ENCODE peak calls at places on chromosomes 2 and 18, in ten cellular contexts. One of them, this sample, is unnamed.

GRCh38 chr2:43083710-43084698 is 142.4 kb downstream of the ZFP36L2 start:
- DNase-seq in MM.1S: no peak
- DNase-seq in Peyer's patch: no peak
- DNase-seq in WTC11: no peak
- DNase-seq in AG04449: no peak
- DNase-seq in BE2C: peak; percentile 74
- DNase-seq in neural progenitor cell: peak; percentile 64
- DNase-seq in epithelial cell of esophagus: peak; percentile 94
- DNase-seq in K562: no peak
- DNase-seq in endodermal cell: peak; percentile 70
- DNase-seq in this sample: no peak

GRCh38 chr18:26468931-26469340 is 79.4 kb downstream of the KCTD1 start:
- DNase-seq in MM.1S: no peak
- DNase-seq in Peyer's patch: no peak
- DNase-seq in WTC11: peak; percentile 77
- DNase-seq in AG04449: no peak
- DNase-seq in BE2C: peak; percentile 40
- DNase-seq in neural progenitor cell: peak; percentile 69
- DNase-seq in epithelial cell of esophagus: peak; percentile 28
- DNase-seq in K562: peak; percentile 66
- DNase-seq in endodermal cell: peak; percentile 89
- DNase-seq in this sample: peak; percentile 55

GRCh38 chr2:221570321-221571107 is 1.6 kb downstream of the EPHA4 start:
- DNase-seq in MM.1S: no peak
- DNase-seq in Peyer's patch: no peak
- DNase-seq in WTC11: peak; percentile 23
- DNase-seq in AG04449: no peak
- DNase-seq in BE2C: no peak
- DNase-seq in neural progenitor cell: peak; percentile 75
- DNase-seq in epithelial cell of esophagus: peak; percentile 55
- DNase-seq in K562: no peak
- DNase-seq in endodermal cell: peak; percentile 75
- DNase-seq in this sample: peak; percentile 11

GRCh38 chr18:36340232-36340631 is 42.7 kb downstream of the FHOD3 start:
- DNase-seq in MM.1S: no peak
- DNase-seq in Peyer's patch: no peak
- DNase-seq in WTC11: no peak
- DNase-seq in AG04449: no peak
- DNase-seq in BE2C: no peak
- DNase-seq in neural progenitor cell: no peak
- DNase-seq in epithelial cell of esophagus: no peak
- DNase-seq in K562: no peak
- DNase-seq in endodermal cell: no peak
- DNase-seq in this sample: no peak

GRCh38 chr2:156800065-156800556 is 363.9 kb downstream of the GPD2 start:
- DNase-seq in MM.1S: no peak
- DNase-seq in Peyer's patch: no peak
- DNase-seq in WTC11: no peak
- DNase-seq in AG04449: no peak
- DNase-seq in BE2C: no peak
- DNase-seq in neural progenitor cell: peak; percentile 44
- DNase-seq in epithelial cell of esophagus: no peak
- DNase-seq in K562: no peak
- DNase-seq in endodermal cell: no peak
- DNase-seq in this sample: no peak

GRCh38 chr2:240806006-240806405 is 14.0 kb downstream of the KIF1A start:
- DNase-seq in MM.1S: no peak
- DNase-seq in Peyer's patch: no peak
- DNase-seq in WTC11: peak; percentile 3
- DNase-seq in AG04449: no peak
- DNase-seq in BE2C: no peak
- DNase-seq in neural progenitor cell: no peak
- DNase-seq in epithelial cell of esophagus: no peak
- DNase-seq in K562: no peak
- DNase-seq in endodermal cell: peak; percentile 31
- DNase-seq in this sample: no peak

GRCh38 chr2:168552450-168552856 is 96.4 kb downstream of the CERS6 start:
- DNase-seq in MM.1S: peak; percentile 42
- DNase-seq in Peyer's patch: peak; percentile 29
- DNase-seq in WTC11: peak; percentile 67
- DNase-seq in AG04449: no peak
- DNase-seq in BE2C: no peak
- DNase-seq in neural progenitor cell: peak; percentile 69
- DNase-seq in epithelial cell of esophagus: no peak
- DNase-seq in K562: no peak
- DNase-seq in endodermal cell: peak; percentile 93
- DNase-seq in this sample: no peak

GRCh38 chr18:12282436-12283039 is 25.5 kb upstream of the TUBB6 start:
- DNase-seq in MM.1S: no peak
- DNase-seq in Peyer's patch: no peak
- DNase-seq in WTC11: no peak
- DNase-seq in AG04449: peak; percentile 85
- DNase-seq in BE2C: no peak
- DNase-seq in neural progenitor cell: no peak
- DNase-seq in epithelial cell of esophagus: peak; percentile 94
- DNase-seq in K562: no peak
- DNase-seq in endodermal cell: no peak
- DNase-seq in this sample: no peak

GRCh38 chr2:155844481-155844880 is 488.0 kb downstream of the NR4A2 start:
- DNase-seq in MM.1S: no peak
- DNase-seq in Peyer's patch: no peak
- DNase-seq in WTC11: no peak
- DNase-seq in AG04449: no peak
- DNase-seq in BE2C: no peak
- DNase-seq in neural progenitor cell: no peak
- DNase-seq in epithelial cell of esophagus: no peak
- DNase-seq in K562: no peak
- DNase-seq in endodermal cell: no peak
- DNase-seq in this sample: no peak

GRCh38 chr2:128358941-128359731 is 40.5 kb upstream of the HS6ST1 start:
- DNase-seq in MM.1S: no peak
- DNase-seq in Peyer's patch: no peak
- DNase-seq in WTC11: no peak
- DNase-seq in AG04449: no peak
- DNase-seq in BE2C: no peak
- DNase-seq in neural progenitor cell: no peak
- DNase-seq in epithelial cell of esophagus: no peak
- DNase-seq in K562: no peak
- DNase-seq in endodermal cell: peak; percentile 45
- DNase-seq in this sample: no peak

GRCh38 chr2:131052741-131053263 is 40.5 kb downstream of the FAM168B start:
- DNase-seq in MM.1S: no peak
- DNase-seq in Peyer's patch: no peak
- DNase-seq in WTC11: no peak
- DNase-seq in AG04449: no peak
- DNase-seq in BE2C: no peak
- DNase-seq in neural progenitor cell: no peak
- DNase-seq in epithelial cell of esophagus: no peak
- DNase-seq in K562: no peak
- DNase-seq in endodermal cell: no peak
- DNase-seq in this sample: no peak

DNA sequence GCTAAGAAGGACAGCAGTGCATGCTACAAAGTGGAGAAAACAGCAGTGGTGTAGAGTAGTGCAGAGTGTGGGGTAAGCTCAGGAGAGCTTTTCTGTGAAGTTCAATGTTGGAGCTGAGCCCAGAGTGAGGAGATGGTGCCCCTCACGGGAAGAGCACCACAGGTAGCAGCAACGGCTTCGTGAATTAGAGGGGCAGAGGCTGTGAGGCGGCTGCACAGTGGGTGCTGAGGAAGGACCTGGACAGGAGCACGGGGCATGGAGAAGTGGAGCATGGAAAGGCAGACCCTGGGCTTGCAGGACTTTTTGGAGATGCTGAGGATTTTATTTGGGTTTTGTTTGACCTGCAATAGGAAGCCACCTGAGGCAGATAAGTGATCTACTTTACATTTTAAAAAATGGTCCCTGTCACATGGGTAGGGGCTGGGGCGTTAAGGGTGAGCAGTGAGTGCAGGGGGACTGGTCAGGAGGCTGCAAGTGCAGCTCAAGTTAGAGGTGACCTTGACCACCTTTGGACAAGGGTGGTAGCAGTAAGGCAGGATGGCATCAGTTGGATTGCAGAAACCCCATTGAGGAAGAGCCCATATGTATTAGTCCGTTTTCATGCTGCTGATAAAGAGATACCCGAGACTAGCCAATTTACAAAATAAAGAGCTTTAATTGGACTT is 85.0 kb downstream of the MYCN start:
- DNase-seq in MM.1S: no peak
- DNase-seq in Peyer's patch: no peak
- DNase-seq in WTC11: no peak
- DNase-seq in AG04449: no peak
- DNase-seq in BE2C: peak; percentile 99
- DNase-seq in neural progenitor cell: no peak
- DNase-seq in epithelial cell of esophagus: no peak
- DNase-seq in K562: no peak
- DNase-seq in endodermal cell: no peak
- DNase-seq in this sample: no peak
- TF ChIP-seq CTCF in MM.1S: no peak
- TF ChIP-seq CTCF in Peyer's patch: no peak
- TF ChIP-seq CTCF in WTC11: no peak
- TF ChIP-seq CTCF in AG04449: no peak
- TF ChIP-seq CTCF in BE2C: no peak
- TF ChIP-seq CTCF in neural progenitor cell: no peak
- TF ChIP-seq CTCF in epithelial cell of esophagus: no peak
- TF ChIP-seq CTCF in K562: no peak
- TF ChIP-seq CTCF in endodermal cell: no peak
- TF ChIP-seq CTCF in this sample: no peak

GRCh38 chr2:201678442-201678841 is 20.0 kb downstream of the MPP4 start:
- DNase-seq in MM.1S: no peak
- DNase-seq in Peyer's patch: no peak
- DNase-seq in WTC11: no peak
- DNase-seq in AG04449: no peak
- DNase-seq in BE2C: no peak
- DNase-seq in neural progenitor cell: no peak
- DNase-seq in epithelial cell of esophagus: no peak
- DNase-seq in K562: no peak
- DNase-seq in endodermal cell: no peak
- DNase-seq in this sample: no peak

GRCh38 chr2:201675454-201675853 is 23.0 kb downstream of the MPP4 start:
- DNase-seq in MM.1S: no peak
- DNase-seq in Peyer's patch: no peak
- DNase-seq in WTC11: no peak
- DNase-seq in AG04449: no peak
- DNase-seq in BE2C: no peak
- DNase-seq in neural progenitor cell: no peak
- DNase-seq in epithelial cell of esophagus: no peak
- DNase-seq in K562: no peak
- DNase-seq in endodermal cell: no peak
- DNase-seq in this sample: no peak

GRCh38 chr2:201674794-201675193 is 23.6 kb downstream of the MPP4 start:
- DNase-seq in MM.1S: no peak
- DNase-seq in Peyer's patch: no peak
- DNase-seq in WTC11: no peak
- DNase-seq in AG04449: no peak
- DNase-seq in BE2C: no peak
- DNase-seq in neural progenitor cell: no peak
- DNase-seq in epithelial cell of esophagus: no peak
- DNase-seq in K562: no peak
- DNase-seq in endodermal cell: peak; percentile 63
- DNase-seq in this sample: no peak

DNA sequence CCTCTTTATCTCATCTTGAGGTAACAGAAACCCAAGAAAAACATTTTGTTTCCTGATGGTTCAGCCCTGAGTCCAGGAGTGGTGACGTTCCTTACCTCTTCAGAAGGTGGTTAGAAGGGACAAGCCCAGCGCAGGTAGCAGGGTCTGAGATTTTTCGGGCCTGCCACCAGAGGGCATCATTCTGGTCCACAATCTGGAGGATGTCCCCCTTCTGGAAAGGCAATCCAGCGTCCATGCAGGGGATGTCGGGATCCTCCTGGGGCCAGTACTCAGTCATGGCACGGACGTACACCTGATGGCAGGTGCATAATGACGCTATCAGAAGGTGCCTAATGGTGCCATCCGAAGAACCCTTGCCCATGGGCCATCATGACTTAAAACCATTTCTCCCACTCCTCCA is 17.7 kb downstream of the MPP4 start:
- DNase-seq in MM.1S: no peak
- DNase-seq in Peyer's patch: no peak
- DNase-seq in WTC11: peak; percentile 80
- DNase-seq in AG04449: no peak
- DNase-seq in BE2C: peak; percentile 40
- DNase-seq in neural progenitor cell: peak; percentile 61
- DNase-seq in epithelial cell of esophagus: peak; percentile 34
- DNase-seq in K562: peak; percentile 57
- DNase-seq in endodermal cell: peak; percentile 90
- DNase-seq in this sample: peak; percentile 57
- TF ChIP-seq CTCF in MM.1S: peak; percentile 37
- TF ChIP-seq CTCF in Peyer's patch: no peak
- TF ChIP-seq CTCF in WTC11: peak; percentile 65
- TF ChIP-seq CTCF in AG04449: peak; percentile 36
- TF ChIP-seq CTCF in BE2C: peak; percentile 75
- TF ChIP-seq CTCF in neural progenitor cell: peak; percentile 69
- TF ChIP-seq CTCF in epithelial cell of esophagus: peak; percentile 38
- TF ChIP-seq CTCF in K562: peak; percentile 70
- TF ChIP-seq CTCF in endodermal cell: peak; percentile 90
- TF ChIP-seq CTCF in this sample: peak; percentile 44

GRCh38 chr2:70923378-70924015 is 12.2 kb upstream of the ATP6V1B1 start:
- DNase-seq in MM.1S: peak; percentile 23
- DNase-seq in Peyer's patch: no peak
- DNase-seq in WTC11: peak; percentile 69
- DNase-seq in AG04449: no peak
- DNase-seq in BE2C: no peak
- DNase-seq in neural progenitor cell: peak; percentile 56
- DNase-seq in epithelial cell of esophagus: no peak
- DNase-seq in K562: peak; percentile 36
- DNase-seq in endodermal cell: peak; percentile 83
- DNase-seq in this sample: peak; percentile 57
- TF ChIP-seq CTCF in MM.1S: peak; percentile 17
- TF ChIP-seq CTCF in Peyer's patch: no peak
- TF ChIP-seq CTCF in WTC11: no peak
- TF ChIP-seq CTCF in AG04449: no peak
- TF ChIP-seq CTCF in BE2C: peak; percentile 27
- TF ChIP-seq CTCF in neural progenitor cell: peak; percentile 42
- TF ChIP-seq CTCF in epithelial cell of esophagus: no peak
- TF ChIP-seq CTCF in K562: peak; percentile 46
- TF ChIP-seq CTCF in endodermal cell: peak; percentile 76
- TF ChIP-seq CTCF in this sample: peak; percentile 18

GRCh38 chr2:174546519-174547506 is 50.8 kb downstream of the WIPF1 start:
- DNase-seq in MM.1S: peak; percentile 68
- DNase-seq in Peyer's patch: no peak
- DNase-seq in WTC11: peak; percentile 64
- DNase-seq in AG04449: no peak
- DNase-seq in BE2C: peak; percentile 49
- DNase-seq in neural progenitor cell: peak; percentile 65
- DNase-seq in epithelial cell of esophagus: peak; percentile 54
- DNase-seq in K562: peak; percentile 76
- DNase-seq in endodermal cell: peak; percentile 88
- DNase-seq in this sample: peak; percentile 19
- TF ChIP-seq CTCF in MM.1S: peak; percentile 68
- TF ChIP-seq CTCF in Peyer's patch: no peak
- TF ChIP-seq CTCF in WTC11: no peak
- TF ChIP-seq CTCF in AG04449: peak; percentile 74
- TF ChIP-seq CTCF in BE2C: peak; percentile 74
- TF ChIP-seq CTCF in neural progenitor cell: peak; percentile 59
- TF ChIP-seq CTCF in epithelial cell of esophagus: peak; percentile 68
- TF ChIP-seq CTCF in K562: peak; percentile 89
- TF ChIP-seq CTCF in endodermal cell: peak; percentile 75
- TF ChIP-seq CTCF in this sample: no peak

This sample was measured in endothelial cell.